ENCODE peak calls at places on chromosomes 7 and 10, in eight cellular contexts. Y, F, P, Q, X, S, J and W are unnamed samples.

GRCh38 chr10:61757525-61758397 is 95.0 kb downstream of the CABCOCO1 start:
- DNase-seq in Y (no peak), F (no peak), P (no peak), Q (peak), X (no peak), S (no peak), J (no peak), W (no peak)

GRCh38 chr7:30276203-30276900 is 8.0 kb upstream of the ZNRF2 start:
- DNase-seq in Y (peak), F (peak), P (peak), Q (peak), X (peak), S (no peak), J (peak), W (peak)

GRCh38 chr7:50792342-50793114 is 9.8 kb upstream of the GRB10 start:
- DNase-seq in Y (peak), F (no peak), P (no peak), Q (peak), X (peak), S (peak), J (no peak), W (no peak)

GRCh38 chr10:14389981-14390590 is 59.4 kb upstream of the FRMD4A start:
- DNase-seq in Y (no peak), F (no peak), P (peak), Q (no peak), X (no peak), S (no peak), J (no peak), W (no peak)

GRCh38 chr7:101546308-101546936 is 82.7 kb downstream of the MYL10 start:
- DNase-seq in Y (no peak), F (peak), P (no peak), Q (no peak), X (no peak), S (no peak), J (no peak), W (no peak)

GRCh38 chr10:4431114-4431862 is 394.7 kb upstream of the AKR1E2 start:
- DNase-seq in Y (no peak), F (no peak), P (no peak), Q (peak), X (no peak), S (no peak), J (peak), W (no peak)

GRCh38 chr7:26090927-26091519 is 61.0 kb upstream of the NFE2L3 start:
- DNase-seq in Y (no peak), F (no peak), P (peak), Q (peak), X (no peak), S (no peak), J (peak), W (peak)

GRCh38 chr7:74033372-74034311 is 5.7 kb downstream of the ELN start:
- DNase-seq in Y (peak), F (no peak), P (no peak), Q (peak), X (peak), S (peak), J (no peak), W (no peak)

GRCh38 chr7:86939197-86939814 is 120.1 kb downstream of the ELAPOR2 start:
- DNase-seq in Y (peak), F (no peak), P (peak), Q (peak), X (no peak), S (no peak), J (peak), W (peak)

GRCh38 chr10:119706521-119707278 is 19.1 kb upstream of the INPP5F start:
- DNase-seq in Y (no peak), F (no peak), P (no peak), Q (no peak), X (no peak), S (no peak), J (no peak), W (peak)

GRCh38 chr7:30164567-30164966 is 29.8 kb downstream of the MTURN start:
- DNase-seq in Y (no peak), F (no peak), P (peak), Q (peak), X (no peak), S (no peak), J (peak), W (peak)

GRCh38 chr7:44147026-44147881 is 6.1 kb upstream of the MYL7 start:
- DNase-seq in Y (peak), F (no peak), P (no peak), Q (peak), X (no peak), S (peak), J (no peak), W (no peak)

DNA sequence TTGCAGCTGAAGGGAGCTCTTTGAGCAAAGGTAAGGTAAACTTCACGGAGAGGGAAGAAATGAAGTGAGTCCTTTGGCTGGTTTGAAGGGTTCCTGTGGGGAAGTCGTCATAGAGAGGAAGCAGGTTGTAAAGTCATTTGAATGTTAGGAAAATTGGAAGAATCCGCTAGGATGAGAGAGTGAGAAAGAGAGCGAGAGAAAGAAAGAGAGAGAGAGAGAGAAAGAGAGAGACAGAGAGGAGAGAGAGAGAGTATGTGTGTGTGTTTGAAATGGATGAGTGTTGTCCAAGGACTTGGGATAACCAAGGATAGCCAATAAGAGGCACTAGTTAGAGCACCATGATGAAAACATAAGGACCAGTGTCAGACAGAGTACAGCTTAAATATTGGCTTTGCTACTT is 43.1 kb downstream of the FEZF1 start:
- DNase-seq in Y (no peak), F (no peak), P (no peak), Q (no peak), X (no peak), S (no peak), J (no peak), W (no peak)
- H3K4me3 ChIP-seq in Y (no peak), F (no peak), P (no peak), Q (no peak), X (no peak), S (no peak), J (no peak), W (no peak)

DNA sequence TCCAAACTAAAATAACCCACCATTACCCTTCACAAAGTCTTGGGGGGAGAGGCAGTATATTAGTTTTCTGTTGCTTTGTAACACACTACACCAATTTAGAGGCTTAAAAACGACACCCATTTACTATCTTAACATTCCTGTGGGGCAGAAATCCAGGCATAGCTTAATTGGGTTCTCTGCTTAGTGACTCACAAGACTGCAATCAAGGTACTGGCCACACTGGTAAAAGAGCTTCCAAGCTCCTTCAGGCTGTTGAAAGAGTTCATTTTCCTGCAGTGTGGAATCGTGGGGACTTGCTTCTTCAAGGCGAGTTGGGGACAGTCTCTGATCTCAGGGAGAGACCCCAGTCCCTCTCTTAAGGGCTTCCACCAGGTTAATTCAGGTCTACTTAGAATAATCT is 139.1 kb downstream of the XPNPEP1 start:
- DNase-seq in Y (no peak), F (no peak), P (no peak), Q (peak), X (no peak), S (no peak), J (no peak), W (no peak)
- H3K4me3 ChIP-seq in Y (no peak), F (no peak), P (no peak), Q (no peak), X (no peak), S (no peak), J (no peak), W (no peak)

DNA sequence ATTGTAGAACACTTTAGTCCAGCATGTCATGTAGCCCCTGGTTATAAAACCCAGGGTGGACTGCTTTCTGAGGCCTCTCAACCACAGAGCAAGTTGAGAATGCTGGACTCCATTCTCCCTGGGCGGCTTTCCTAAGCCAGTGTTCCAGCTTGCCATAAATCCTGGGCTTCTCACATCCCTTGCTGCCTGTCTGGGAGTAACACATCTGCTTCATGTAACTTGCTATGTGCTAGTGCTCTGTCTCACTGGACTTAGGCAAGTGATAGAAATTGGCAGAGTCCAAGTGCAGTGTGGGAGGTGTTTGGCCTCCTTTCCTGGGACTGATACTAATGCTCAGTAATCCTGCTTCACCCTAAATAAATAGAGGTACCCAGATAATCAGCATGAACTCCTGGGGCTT is 277.1 kb upstream of the POM121L12 start:
- DNase-seq in Y (no peak), F (no peak), P (no peak), Q (no peak), X (no peak), S (peak), J (no peak), W (no peak)
- H3K4me3 ChIP-seq in Y (no peak), F (no peak), P (no peak), Q (no peak), X (no peak), S (no peak), J (no peak), W (no peak)

GRCh38 chr7:2560175-2560695 is 1.5 kb downstream of the IQCE start:
- DNase-seq in Y (no peak), F (no peak), P (no peak), Q (no peak), X (no peak), S (no peak), J (no peak), W (no peak)
- H3K4me3 ChIP-seq in Y (peak), F (no peak), P (peak), Q (no peak), X (peak), S (peak), J (peak), W (peak)

DNA sequence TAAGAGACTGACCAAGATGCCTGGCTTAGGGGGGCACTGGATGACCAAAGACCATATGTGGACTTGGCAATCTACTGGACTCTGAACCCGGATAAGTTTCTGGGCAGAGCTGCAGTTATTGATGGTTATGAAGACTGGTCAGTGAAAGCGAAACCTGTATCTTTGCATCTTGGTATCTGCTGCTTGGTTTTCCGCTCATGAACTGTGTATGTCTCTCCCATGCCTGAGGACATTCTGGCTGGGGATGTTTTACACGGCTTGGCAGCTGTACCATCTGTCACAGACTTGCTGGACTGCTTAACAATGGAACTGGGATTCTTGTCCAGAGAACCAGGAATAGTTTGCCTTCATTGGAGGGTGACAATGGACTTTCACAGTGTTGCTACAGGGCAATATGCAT is 119.9 kb upstream of the TMEM106B start:
- DNase-seq in Y (no peak), F (no peak), P (no peak), Q (no peak), X (no peak), S (no peak), J (no peak), W (no peak)
- H3K4me3 ChIP-seq in Y (no peak), F (no peak), P (no peak), Q (no peak), X (no peak), S (no peak), J (no peak), W (no peak)

DNA sequence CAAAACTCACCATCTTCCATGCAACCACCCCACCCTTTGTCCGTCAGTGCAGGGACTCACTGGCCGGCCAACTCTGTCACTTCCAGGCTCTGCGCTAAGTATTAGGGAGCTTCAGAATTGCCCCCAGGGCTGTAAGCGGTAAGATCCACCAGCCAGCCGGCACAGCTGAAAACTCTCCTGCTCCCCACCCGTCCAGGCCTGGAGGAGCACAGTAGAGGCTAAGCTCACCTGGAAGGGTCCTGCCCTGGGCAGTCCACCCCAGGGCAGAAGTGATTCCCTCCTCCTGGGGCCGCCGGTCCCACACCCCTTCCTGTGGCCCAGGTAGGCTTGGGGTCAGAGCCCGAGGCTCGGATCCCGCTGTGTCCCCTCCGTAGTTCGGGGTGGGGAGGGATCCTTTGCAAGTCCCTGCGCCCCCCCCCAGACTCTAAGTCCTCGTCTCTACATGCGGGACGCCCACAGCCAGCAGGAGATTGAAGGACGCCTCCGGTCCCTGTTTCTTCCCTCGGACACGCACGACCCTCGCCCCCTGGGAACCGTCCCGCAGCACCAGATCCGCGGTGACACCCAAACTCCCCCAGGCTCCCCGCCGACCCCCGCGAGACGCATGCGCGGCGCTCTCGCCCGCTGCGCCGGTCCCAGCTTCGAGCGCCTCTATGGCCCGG is 138.9 kb downstream of the ARHGAP22 start:
- DNase-seq in Y (no peak), F (no peak), P (no peak), Q (no peak), X (no peak), S (no peak), J (no peak), W (no peak)
- H3K4me3 ChIP-seq in Y (no peak), F (no peak), P (no peak), Q (no peak), X (peak), S (peak), J (no peak), W (no peak)

GRCh38 chr7:132819648-132820047 is 243.4 kb upstream of the PLXNA4 start:
- DNase-seq in Y (no peak), F (no peak), P (no peak), Q (no peak), X (no peak), S (no peak), J (no peak), W (no peak)

GRCh38 chr7:132817844-132818427 is 241.7 kb upstream of the PLXNA4 start:
- DNase-seq in Y (no peak), F (no peak), P (no peak), Q (peak), X (no peak), S (no peak), J (no peak), W (no peak)

GRCh38 chr7:132815696-132816334 is 239.5 kb upstream of the PLXNA4 start:
- DNase-seq in Y (no peak), F (no peak), P (no peak), Q (peak), X (no peak), S (no peak), J (no peak), W (no peak)

DNA sequence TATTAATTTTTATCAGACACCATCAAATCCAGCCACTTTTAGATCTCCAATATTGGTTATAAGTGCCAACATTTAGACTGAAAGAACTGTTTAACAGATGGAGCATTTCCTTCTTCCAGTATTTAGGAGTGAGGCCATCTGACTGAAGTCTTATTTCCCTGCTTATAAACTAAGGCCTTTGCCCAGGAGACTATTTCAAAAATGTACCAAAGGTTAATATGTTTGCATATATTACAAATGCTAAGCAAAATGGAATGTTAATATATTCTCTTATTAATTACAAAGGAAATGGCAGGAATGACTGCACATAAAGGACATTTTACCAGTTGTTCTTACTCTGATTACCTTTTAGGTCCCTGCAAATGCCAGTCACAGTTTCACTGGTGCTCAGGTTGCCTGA is 238.9 kb upstream of the PLXNA4 start:
- DNase-seq in Y (no peak), F (no peak), P (no peak), Q (peak), X (no peak), S (no peak), J (no peak), W (no peak)
- H3K4me3 ChIP-seq in Y (no peak), F (no peak), P (no peak), Q (no peak), X (no peak), S (no peak), J (no peak), W (no peak)

GRCh38 chr10:59905735-59906416 is 480 bp downstream of the CCDC6 start:
- DNase-seq in Y (no peak), F (peak), P (no peak), Q (no peak), X (no peak), S (no peak), J (no peak), W (no peak)

GRCh38 chr10:59907918-59908807 is 1.8 kb upstream of the CCDC6 start:
- DNase-seq in Y (peak), F (peak), P (peak), Q (peak), X (peak), S (no peak), J (peak), W (peak)

GRCh38 chr10:59908808-59909143 is 2.4 kb upstream of the CCDC6 start:
- DNase-seq in Y (no peak), F (no peak), P (no peak), Q (no peak), X (no peak), S (no peak), J (no peak), W (no peak)

GRCh38 chr10:59906417-59907202 is at the start of gene CCDC6:
- DNase-seq in Y (peak), F (peak), P (peak), Q (peak), X (peak), S (peak), J (peak), W (no peak)

DNA sequence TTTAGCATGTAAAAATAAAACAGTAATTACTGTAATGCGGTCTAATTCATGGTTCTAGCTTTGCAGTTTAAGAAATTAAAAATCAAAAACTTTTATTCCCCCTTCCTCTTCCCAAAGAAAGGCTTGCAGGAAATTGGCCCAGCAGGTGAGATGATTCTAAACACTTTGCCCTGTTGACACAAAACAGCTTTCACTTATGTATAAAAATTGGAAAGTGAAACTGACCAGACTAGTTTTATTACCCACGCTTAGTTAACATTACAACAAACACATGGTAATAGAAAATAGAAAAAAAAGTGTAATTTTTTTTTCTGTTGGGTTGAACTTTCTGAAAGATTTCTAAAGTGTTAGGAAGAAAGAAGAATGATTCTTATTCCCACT is 1.2 kb upstream of the CCDC6 start:
- DNase-seq in Y (no peak), F (no peak), P (peak), Q (no peak), X (no peak), S (no peak), J (no peak), W (no peak)
- H3K4me3 ChIP-seq in Y (no peak), F (peak), P (peak), Q (peak), X (peak), S (peak), J (peak), W (no peak)